ENCODE peak calls at places on chromosomes 11 and 22, in seven cellular contexts. D is ovary, W is heart left ventricle, B is tibial nerve, P is body of pancreas, Q is uterus, V is endothelial cell of umbilical vein. I is an unnamed sample. For H3K36me3, the result is how much of the 10 kb centered on the place peaks cover.

GRCh38 chr22:36873614-36874308 is 13.0 kb downstream of the NCF4 start:
- DNase-seq in V (peak), Q (peak), B (no peak), D (no peak), W (peak), P (peak), I (peak)

GRCh38 chr11:66607126-66607834 is 9.2 kb upstream of the RBM14 start:
- DNase-seq in P (peak), D (peak), V (no peak), W (peak), B (peak), Q (peak), I (peak)

GRCh38 chr11:121547574-121547973 is 94.8 kb upstream of the SORL1-AS1 start:
- DNase-seq in D (no peak), Q (no peak), B (no peak), V (no peak), P (no peak), W (no peak), I (no peak)

GRCh38 chr22:29907753-29908515 is 25.0 kb downstream of the MTMR3 start:
- DNase-seq in B (peak), P (peak), V (peak), Q (peak), W (peak), D (peak), I (peak)

GRCh38 chr22:28344893-28345292 is 334.7 kb downstream of the TTC28 start:
- DNase-seq in P (no peak), B (no peak), V (no peak), W (no peak), Q (no peak), D (no peak), I (no peak)

GRCh38 chr11:14499178-14499559 is 442 bp downstream of the COPB1 start:
- DNase-seq in W (peak), P (peak), D (no peak), Q (no peak), B (no peak), V (peak), I (peak)

GRCh38 chr11:124315052-124315451 is 1.3 kb upstream of the OR8D1 start:
- DNase-seq in Q (no peak), V (peak), D (no peak), B (no peak), P (no peak), W (no peak), I (no peak)

GRCh38 chr11:15819679-15820286 is 536.6 kb downstream of the SOX6 start:
- DNase-seq in B (peak), P (peak), W (peak), D (peak), Q (peak), V (peak), I (peak)

GRCh38 chr22:29859976-29860766 is 22.1 kb upstream of the ASCC2 start:
- DNase-seq in D (no peak), Q (no peak), W (no peak), V (no peak), P (no peak), B (no peak), I (no peak)

GRCh38 chr22:38754247-38755154 is 1.3 kb downstream of the SUN2 start:
- DNase-seq in W (peak), P (peak), Q (peak), B (peak), D (peak), V (peak), I (peak)

GRCh38 chr11:130218501-130218900 is 58.9 kb downstream of the ST14 start:
- DNase-seq in V (no peak), B (no peak), D (no peak), W (peak), Q (no peak), P (peak), I (no peak)

GRCh38 chr11:36292311-36292722 is 3.1 kb upstream of the COMMD9 start:
- DNase-seq in D (no peak), W (no peak), B (no peak), V (peak), Q (no peak), P (no peak), I (no peak)

GRCh38 chr11:74739546-74740270 is 8.5 kb upstream of the CHRDL2 start:
- DNase-seq in B (no peak), P (peak), W (peak), V (peak), Q (peak), D (no peak), I (peak)

GRCh38 chr11:86091566-86091965 is 22.7 kb upstream of the PICALM start:
- DNase-seq in V (no peak), B (no peak), D (no peak), Q (no peak), P (no peak), W (no peak), I (no peak)

GRCh38 chr11:15473954-15474837 is 359.5 kb downstream of the INSC start:
- DNase-seq in D (no peak), B (no peak), Q (no peak), V (no peak), P (no peak), W (no peak), I (no peak)

GRCh38 chr11:76281558-76281906 is 75.2 kb upstream of the WNT11 start:
- DNase-seq in B (no peak), V (no peak), Q (no peak), W (no peak), P (no peak), D (no peak), I (no peak)

GRCh38 chr11:36657610-36658225 is 59.7 kb upstream of the RAG2 start:
- DNase-seq in P (no peak), D (no peak), V (no peak), B (no peak), Q (no peak), W (no peak), I (no peak)

GRCh38 chr22:18091916-18092526 is 14.2 kb downstream of the PEX26 start:
- DNase-seq in P (peak), V (peak), D (peak), W (peak), Q (peak), B (peak), I (peak)

GRCh38 chr22:21780259-21780658 is 44.7 kb upstream of the YPEL1 start:
- DNase-seq in V (no peak), P (no peak), W (no peak), Q (no peak), D (no peak), B (no peak), I (no peak)

GRCh38 chr11:67303989-67304411 is 670 bp downstream of the SSH3 start:
- DNase-seq in W (peak), P (no peak), B (no peak), V (no peak), D (no peak), Q (peak), I (peak)

GRCh38 chr11:92269841-92270240 is 45.2 kb downstream of the FAT3 start:
- DNase-seq in W (no peak), D (no peak), B (no peak), Q (no peak), P (no peak), V (no peak), I (no peak)

GRCh38 chr22:37659066-37659896 is 758 bp downstream of the PDXP start:
- DNase-seq in D (no peak), Q (no peak), W (no peak), P (peak), B (no peak), V (no peak), I (peak)

GRCh38 chr11:95081412-95081811 is 8.2 kb upstream of the ENDOD1 start:
- DNase-seq in P (no peak), B (peak), D (no peak), V (peak), Q (no peak), W (peak), I (peak)

GRCh38 chr11:18723991-18724390 is 2.0 kb downstream of the IGSF22 start:
- DNase-seq in V (no peak), D (no peak), P (no peak), W (no peak), Q (no peak), B (no peak), I (no peak)

GRCh38 chr11:18720811-18721575 is 5.0 kb downstream of the IGSF22 start:
- DNase-seq in V (peak), P (peak), Q (peak), B (peak), W (peak), D (peak), I (peak)

GRCh38 chr11:18722293-18722637 is 3.7 kb downstream of the IGSF22 start:
- DNase-seq in D (no peak), P (no peak), V (no peak), Q (no peak), B (no peak), W (no peak), I (no peak)

GRCh38 chr11:18720086-18720810 is 5.7 kb downstream of the IGSF22 start:
- DNase-seq in B (no peak), D (no peak), P (no peak), W (no peak), Q (no peak), V (no peak), I (no peak)

DNA sequence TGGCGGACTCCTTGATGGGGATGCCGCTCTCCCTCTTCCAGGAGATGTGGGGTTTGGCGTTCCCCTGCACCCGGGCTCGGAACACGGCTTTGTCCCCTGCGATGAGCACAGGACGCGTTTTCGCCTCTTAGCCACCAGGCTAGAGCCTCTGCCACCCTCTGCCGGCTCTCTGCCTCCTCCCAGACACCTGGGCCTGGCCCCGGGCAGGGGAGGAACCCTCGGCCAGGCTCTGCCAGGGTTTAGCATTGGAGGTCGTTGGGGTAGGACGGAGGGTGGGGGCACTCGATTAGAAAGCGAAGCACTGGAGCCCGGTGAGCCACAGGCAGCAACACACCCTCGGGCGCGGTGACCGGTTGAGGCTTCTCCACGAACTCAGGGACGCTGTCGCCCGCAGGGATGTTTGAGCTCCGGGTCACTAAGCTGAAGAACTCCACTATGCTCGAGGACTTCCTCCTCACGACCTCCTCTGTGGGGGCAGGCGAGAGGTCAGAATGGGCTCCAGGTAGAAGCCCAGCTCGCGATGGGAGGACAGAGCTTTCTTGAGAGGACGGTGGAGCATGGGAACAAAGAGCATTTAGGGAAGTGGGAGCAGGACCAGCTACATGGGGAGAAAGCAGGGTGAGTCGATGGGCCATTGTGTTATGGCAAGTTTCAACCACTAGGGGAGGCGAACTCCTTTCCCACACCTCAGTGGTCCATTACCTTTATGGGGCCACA is 4.3 kb downstream of the IGSF22 start:
- DNase-seq in Q (peak), B (no peak), D (peak), W (no peak), V (peak), P (peak), I (peak)
- TF ChIP-seq CTCF in Q (peak), B (peak), D (peak), W (peak), V (peak), P (peak), I (peak)

GRCh38 chr22:20566420-20567260 is 59.2 kb downstream of the MED15 start:
- DNase-seq in D (peak), Q (peak), V (no peak), W (no peak), P (no peak), B (no peak), I (peak)
- H3K36me3 ChIP-seq in D (under half), Q (under half), V (half or more), W (half or more), P (under half), B (under half), I (under half)

GRCh38 chr11:62791501-62792192 is at the start of gene TMEM223:
- DNase-seq in P (peak), Q (peak), D (peak), W (peak), V (peak), B (peak), I (peak)
- TF ChIP-seq POLR2A in P (peak), Q (peak), D (no peak), W (no peak), V (peak), B (no peak), I (peak)

DNA sequence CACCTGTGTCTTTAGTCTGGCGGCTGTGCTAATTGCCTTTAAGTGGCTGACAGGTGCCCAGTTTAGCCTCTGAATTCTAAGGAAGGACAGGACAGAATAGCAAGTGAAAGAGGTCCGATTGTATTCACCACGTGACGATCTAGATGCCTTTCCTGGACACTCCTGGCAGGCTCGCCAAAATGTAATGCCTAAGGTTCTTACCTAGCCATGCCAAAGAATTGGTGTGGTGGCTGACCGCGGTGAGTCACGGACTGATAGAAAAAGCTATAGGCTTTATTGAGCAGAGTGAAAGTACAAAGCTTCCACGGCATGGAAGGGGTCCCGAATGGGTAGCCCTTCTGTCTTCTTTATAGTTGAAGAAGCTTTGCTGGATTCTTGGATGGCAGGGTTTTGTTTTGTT is 26.8 kb downstream of the ANKRD42 start:
- DNase-seq in V (no peak), B (no peak), P (no peak), Q (no peak), W (no peak), D (no peak), I (no peak)
- TF ChIP-seq CTCF in V (no peak), B (no peak), P (no peak), Q (no peak), W (no peak), D (no peak), I (no peak)